ENCODE peak calls at places on chromosomes 6 and 20, in four cellular contexts. R, B, P and U are unnamed samples.

GRCh38 chr20:50110141-50111047 is 2.6 kb downstream of the UBE2V1 start:
- DNase-seq in R (peak; percentile 45), B (peak; percentile 52), P (no peak), U (no peak)

GRCh38 chr6:97586344-97586743 is 303.3 kb upstream of the MMS22L start:
- DNase-seq in B (no peak), P (no peak), R (peak; percentile 0), U (no peak)

GRCh38 chr6:6599468-6599873 is 11.0 kb downstream of the LY86 start:
- DNase-seq in P (no peak), R (no peak), B (no peak), U (no peak)

GRCh38 chr6:93581371-93581770 is 162.0 kb upstream of the EPHA7 start:
- DNase-seq in B (no peak), R (no peak), P (no peak), U (no peak)

GRCh38 chr6:15327271-15327670 is 81.4 kb downstream of the JARID2 start:
- DNase-seq in P (peak; percentile 78), B (no peak), R (no peak), U (no peak)

GRCh38 chr6:101776919-101777350 is 383.4 kb downstream of the GRIK2 start:
- DNase-seq in P (no peak), R (no peak), B (no peak), U (no peak)

GRCh38 chr6:55175078-55175777 is 913 bp downstream of the HCRTR2 start:
- DNase-seq in B (no peak), P (no peak), R (no peak), U (no peak)

GRCh38 chr6:157615411-157615763 is 207.7 kb upstream of the SNX9 start:
- DNase-seq in R (no peak), P (no peak), B (no peak), U (no peak)

GRCh38 chr6:143401636-143402370 is 48.7 kb downstream of the ADAT2 start:
- DNase-seq in B (no peak), R (no peak), P (no peak), U (no peak)

GRCh38 chr6:35737413-35738211 is 780 bp downstream of the ARMC12 start:
- DNase-seq in R (peak; percentile 87), B (no peak), P (peak; percentile 79), U (no peak)

GRCh38 chr20:43994486-43995100 is 79.9 kb downstream of the TOX2 start:
- DNase-seq in P (no peak), R (no peak), B (no peak), U (no peak)

GRCh38 chr20:23857954-23858565 is 21.5 kb downstream of the CST5 start:
- DNase-seq in B (no peak), R (no peak), P (no peak), U (peak; percentile 46)

GRCh38 chr6:155521719-155522118 is 66.1 kb upstream of the NOX3 start:
- DNase-seq in P (no peak), B (no peak), R (no peak), U (no peak)

GRCh38 chr6:98352348-98352747 is 482.0 kb upstream of the POU3F2 start:
- DNase-seq in P (no peak), B (no peak), R (no peak), U (no peak)

GRCh38 chr6:99606670-99607415 is at the start of gene PRDM13:
- DNase-seq in R (no peak), P (no peak), B (no peak), U (peak; percentile 48)

GRCh38 chr20:14612389-14612788 is 275.0 kb upstream of the FLRT3 start:
- DNase-seq in R (no peak), P (no peak), B (no peak), U (no peak)

GRCh38 chr20:14617123-14617522 is 279.7 kb upstream of the FLRT3 start:
- DNase-seq in P (no peak), R (no peak), B (no peak), U (no peak)

GRCh38 chr20:14619411-14619810 is 282.0 kb upstream of the FLRT3 start:
- DNase-seq in B (no peak), R (no peak), P (no peak), U (no peak)

GRCh38 chr20:14616003-14616402 is 278.6 kb upstream of the FLRT3 start:
- DNase-seq in B (no peak), P (no peak), R (no peak), U (no peak)
- TF ChIP-seq TCF7 in B (no peak), P (no peak), R (no peak), U (no peak)

DNA sequence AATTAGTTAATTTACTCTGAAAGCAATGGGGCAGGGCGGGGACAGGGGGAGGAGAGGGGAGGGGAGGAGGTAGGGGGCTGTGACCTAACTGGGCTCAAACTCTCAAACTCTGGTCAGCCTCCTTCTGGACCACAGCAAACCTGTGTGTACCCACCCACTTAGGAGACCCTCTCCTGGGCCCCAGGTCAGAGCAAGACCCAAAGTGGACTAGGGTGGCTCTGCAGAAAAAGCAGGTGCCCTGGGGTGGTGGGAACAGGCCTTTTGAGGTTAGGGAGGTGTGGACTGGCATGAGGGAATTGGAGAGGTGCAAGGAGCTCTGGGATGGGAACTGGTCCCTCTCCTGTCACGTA is 51.3 kb downstream of the MRPL14 start:
- DNase-seq in B (no peak), R (no peak), P (no peak), U (no peak)
- TF ChIP-seq TCF7 in B (no peak), R (no peak), P (no peak), U (no peak)

GRCh38 chr20:35721219-35721618 is 20.8 kb downstream of the RBM39 start:
- DNase-seq in B (no peak), P (no peak), R (no peak), U (no peak)

GRCh38 chr20:35718972-35719635 is 19.9 kb downstream of the ROMO1 start:
- DNase-seq in R (no peak), B (no peak), P (no peak), U (no peak)

GRCh38 chr20:35720165-35721123 is 21.2 kb downstream of the ROMO1 start:
- DNase-seq in B (no peak), R (no peak), P (no peak), U (no peak)

GRCh38 chr20:35721621-35722020 is 20.4 kb downstream of the RBM39 start:
- DNase-seq in P (no peak), R (no peak), B (no peak), U (no peak)

DNA sequence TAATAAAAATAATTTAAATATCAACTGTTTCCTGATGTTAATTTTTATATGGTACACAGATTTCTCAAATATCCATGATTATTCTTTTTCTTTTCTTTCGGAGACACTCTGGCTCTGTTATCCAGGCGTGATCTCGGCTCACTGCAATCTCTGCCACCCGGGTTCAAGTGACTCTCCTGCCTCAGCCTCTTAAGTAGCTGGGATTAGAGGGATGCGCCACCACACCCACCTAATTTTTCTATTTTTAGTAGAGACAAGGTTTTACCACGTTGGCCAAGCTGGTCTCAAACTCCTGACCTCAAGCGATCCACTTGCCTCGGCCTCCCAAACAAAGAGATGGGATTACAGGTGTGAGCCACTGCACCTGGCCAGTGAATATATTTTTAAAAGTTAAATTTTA is 20.5 kb downstream of the ROMO1 start:
- DNase-seq in P (no peak), B (no peak), R (no peak), U (no peak)
- TF ChIP-seq TCF7 in P (no peak), B (no peak), R (no peak), U (no peak)

GRCh38 chr6:52876056-52876787 is 33.3 kb downstream of the GSTA3 start:
- DNase-seq in P (no peak), B (no peak), R (peak; percentile 18), U (no peak)

GRCh38 chr6:52877786-52878185 is 31.7 kb downstream of the GSTA3 start:
- DNase-seq in R (no peak), B (no peak), P (no peak), U (no peak)

GRCh38 chr6:52881662-52881995 is 27.9 kb downstream of the GSTA3 start:
- DNase-seq in P (no peak), R (no peak), B (no peak), U (no peak)

GRCh38 chr6:52881996-52882841 is 27.3 kb downstream of the GSTA3 start:
- DNase-seq in R (peak; percentile 69), P (peak; percentile 80), B (peak; percentile 26), U (peak; percentile 73)

DNA sequence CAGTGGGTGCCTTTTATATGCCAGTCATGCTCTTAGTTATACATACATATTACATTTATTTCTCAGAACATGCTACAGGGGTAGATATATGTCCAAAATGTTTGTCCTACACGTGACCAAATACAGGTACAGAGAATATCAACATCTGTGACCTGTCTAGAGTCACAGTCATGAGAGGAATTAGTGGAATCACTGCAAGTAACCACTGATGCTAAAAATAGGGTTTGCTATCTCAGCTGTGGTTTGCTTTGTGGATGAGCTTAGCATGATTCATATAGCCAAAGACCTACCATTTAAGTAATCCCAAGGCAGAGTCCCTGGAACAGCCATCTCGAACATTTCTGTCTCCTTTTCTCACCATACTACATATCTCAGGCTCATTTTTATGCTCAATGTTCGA is 32.3 kb downstream of the GSTA3 start:
- DNase-seq in B (no peak), P (no peak), R (no peak), U (no peak)
- TF ChIP-seq TCF7 in B (no peak), P (no peak), R (no peak), U (no peak)

DNA sequence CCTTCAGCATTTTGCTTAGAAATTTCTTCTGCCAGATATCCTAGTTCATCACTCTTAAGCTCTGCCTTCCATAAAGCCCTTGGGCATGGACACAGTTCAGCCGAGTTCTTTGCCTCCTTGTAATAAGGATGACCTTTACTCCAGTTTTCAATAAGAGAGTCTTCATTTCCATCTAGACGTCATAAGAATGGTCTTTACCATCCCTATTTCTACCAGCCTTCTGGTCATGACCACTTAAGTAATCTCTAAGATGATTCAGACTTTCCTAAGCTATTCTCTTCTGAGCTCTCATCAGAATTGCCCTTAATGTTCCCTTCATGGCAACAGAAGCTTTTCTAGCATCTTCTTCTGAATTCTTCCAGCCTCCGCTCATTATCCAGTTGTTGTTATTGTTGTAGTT is 126.1 kb downstream of the TFAP2C start:
- DNase-seq in B (no peak), R (no peak), P (no peak), U (no peak)
- TF ChIP-seq TCF7 in B (no peak), R (no peak), P (no peak), U (no peak)

DNA sequence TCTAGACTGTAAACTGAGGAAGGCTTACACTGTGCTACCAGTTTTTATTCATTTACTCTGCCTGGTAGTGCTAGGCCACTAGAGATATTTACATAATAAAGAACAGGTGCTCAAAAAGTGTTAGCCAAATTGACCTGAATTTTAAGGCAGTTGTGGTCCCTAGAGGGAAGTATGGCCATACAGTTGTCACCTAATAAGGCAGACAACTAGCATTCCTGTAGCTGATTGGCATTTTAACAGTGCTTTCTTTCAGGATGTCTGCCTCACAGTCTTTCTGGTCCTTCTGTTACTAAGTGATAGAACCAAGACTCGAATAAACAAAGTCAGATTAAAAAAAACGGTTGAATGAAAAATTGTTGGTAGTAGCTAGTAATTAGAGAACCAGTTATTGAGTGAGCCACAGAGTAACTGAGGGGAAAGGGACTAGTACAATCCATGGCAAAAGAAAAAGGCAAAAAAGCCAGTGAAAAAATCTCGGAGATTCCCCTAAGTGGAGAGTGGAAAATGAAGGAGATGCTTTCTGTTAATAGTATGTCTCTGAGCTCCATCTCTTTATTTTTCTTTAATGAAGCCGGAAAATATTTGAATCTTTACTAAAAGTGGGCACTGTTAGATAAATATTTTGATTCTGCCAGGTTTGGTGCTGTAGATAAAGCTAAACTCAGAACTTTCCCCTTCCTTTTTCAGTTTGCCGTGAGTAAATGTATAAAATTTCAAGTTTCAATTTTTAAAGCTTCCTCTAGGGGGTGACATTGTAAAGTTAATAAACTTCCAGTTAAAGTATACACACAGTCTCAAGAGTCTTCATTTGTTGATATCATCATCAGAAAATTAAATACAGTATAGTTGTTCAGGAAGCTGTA is 9.1 kb downstream of the VTA1 start:
- DNase-seq in R (peak; percentile 30), P (peak; percentile 34), B (no peak), U (no peak)
- TF ChIP-seq TCF7 in R (no peak), P (no peak), B (no peak), U (no peak)